ENCODE peak calls at places on chromosomes 5 and 9, in eight cellular contexts. Y, K, Q, N, S, X, F and A are unnamed samples. For H3K4me1 and H3K9me3, the result is how much of the 10 kb centered on the place peaks cover.

GRCh38 chr5:132901730-132902129 is 28.3 kb downstream of the LEAP2 start:
- DNase-seq in Y (no peak), K (no peak), Q (no peak), N (no peak), S (no peak), X (no peak), F (no peak), A (no peak)

GRCh38 chr9:86945868-86946711 is 1.2 kb downstream of the GAS1 start:
- DNase-seq in Y (peak), K (peak), Q (peak), N (peak), S (peak), X (peak), F (peak), A (peak)

GRCh38 chr9:130970052-130970451 is 31.0 kb upstream of the FIBCD1 start:
- DNase-seq in Y (no peak), K (no peak), Q (no peak), N (no peak), S (no peak), X (no peak), F (no peak), A (no peak)

GRCh38 chr5:174188300-174188699 is 142.8 kb downstream of the NSG2 start:
- DNase-seq in Y (no peak), K (no peak), Q (no peak), N (no peak), S (no peak), X (no peak), F (no peak), A (peak)

GRCh38 chr5:389197-389821 is 53.7 kb upstream of the EXOC3 start:
- DNase-seq in Y (no peak), K (peak), Q (no peak), N (no peak), S (no peak), X (peak), F (no peak), A (no peak)

GRCh38 chr5:15383469-15383868 is 116.5 kb upstream of the FBXL7 start:
- DNase-seq in Y (peak), K (no peak), Q (no peak), N (no peak), S (no peak), X (no peak), F (no peak), A (peak)

GRCh38 chr5:80059354-80059980 is 24.3 kb downstream of the THBS4 start:
- DNase-seq in Y (no peak), K (peak), Q (no peak), N (no peak), S (no peak), X (no peak), F (no peak), A (no peak)

GRCh38 chr5:41368158-41368557 is 142.2 kb downstream of the PLCXD3 start:
- DNase-seq in Y (no peak), K (no peak), Q (no peak), N (no peak), S (no peak), X (no peak), F (no peak), A (no peak)

GRCh38 chr9:110526426-110526825 is 53.1 kb downstream of the SVEP1 start:
- DNase-seq in Y (no peak), K (no peak), Q (no peak), N (no peak), S (no peak), X (no peak), F (no peak), A (no peak)

GRCh38 chr5:143311428-143311827 is 92.1 kb downstream of the NR3C1 start:
- DNase-seq in Y (no peak), K (no peak), Q (no peak), N (no peak), S (no peak), X (peak), F (no peak), A (no peak)

GRCh38 chr5:143217065-143217803 is 186.3 kb downstream of the NR3C1 start:
- DNase-seq in Y (peak), K (no peak), Q (no peak), N (no peak), S (no peak), X (no peak), F (no peak), A (no peak)

GRCh38 chr9:133054194-133054890 is 7.4 kb upstream of the CEL start:
- DNase-seq in Y (no peak), K (peak), Q (no peak), N (no peak), S (peak), X (no peak), F (no peak), A (no peak)

GRCh38 chr9:27352457-27353188 is 55.7 kb upstream of the EQTN start:
- DNase-seq in Y (no peak), K (no peak), Q (no peak), N (no peak), S (no peak), X (no peak), F (no peak), A (peak)

GRCh38 chr9:112061152-112061740 is 113.9 kb downstream of the SUSD1 start:
- DNase-seq in Y (no peak), K (no peak), Q (peak), N (peak), S (peak), X (peak), F (no peak), A (no peak)

GRCh38 chr9:137281345-137282116 is 4.0 kb downstream of the TOR4A start:
- DNase-seq in Y (peak), K (no peak), Q (no peak), N (no peak), S (no peak), X (no peak), F (peak), A (peak)

GRCh38 chr9:127181595-127182190 is 59.3 kb upstream of the ANGPTL2 start:
- DNase-seq in Y (no peak), K (no peak), Q (peak), N (no peak), S (no peak), X (no peak), F (no peak), A (peak)

DNA sequence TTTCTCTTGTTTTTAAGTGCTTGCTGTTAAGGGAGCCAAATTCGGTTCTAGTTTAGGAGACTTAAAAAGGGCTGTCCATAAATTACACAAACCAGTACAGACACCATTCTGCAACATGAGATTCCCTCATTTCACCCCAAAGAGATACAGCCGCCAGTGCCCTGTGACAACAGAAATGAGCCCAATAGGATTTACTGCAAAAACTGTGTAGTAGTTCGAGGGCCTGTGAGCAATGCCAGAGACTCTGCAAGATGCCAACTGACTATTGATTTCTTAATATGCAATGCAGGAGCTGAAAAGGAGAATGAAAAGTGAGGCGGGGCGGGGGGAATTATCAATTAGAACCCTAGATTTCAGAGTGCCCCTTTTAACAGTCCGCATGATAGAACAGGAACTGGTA is 5.7 kb upstream of the C5orf15 start:
- DNase-seq in Y (no peak), K (no peak), Q (no peak), N (no peak), S (no peak), X (no peak), F (no peak), A (no peak)
- H3K27ac ChIP-seq in Y (no peak), K (no peak), Q (no peak), N (no peak), S (no peak), X (no peak), F (no peak), A (no peak)

GRCh38 chr5:139577689-139578347 is 16.7 kb downstream of the UBE2D2 start:
- DNase-seq in Y (no peak), K (no peak), Q (no peak), N (no peak), S (no peak), X (no peak), F (no peak), A (no peak)
- H3K4me1 ChIP-seq in Y (under half), K (under half), Q (under half), N (half or more), S (under half), X (under half), F (under half), A (under half)

DNA sequence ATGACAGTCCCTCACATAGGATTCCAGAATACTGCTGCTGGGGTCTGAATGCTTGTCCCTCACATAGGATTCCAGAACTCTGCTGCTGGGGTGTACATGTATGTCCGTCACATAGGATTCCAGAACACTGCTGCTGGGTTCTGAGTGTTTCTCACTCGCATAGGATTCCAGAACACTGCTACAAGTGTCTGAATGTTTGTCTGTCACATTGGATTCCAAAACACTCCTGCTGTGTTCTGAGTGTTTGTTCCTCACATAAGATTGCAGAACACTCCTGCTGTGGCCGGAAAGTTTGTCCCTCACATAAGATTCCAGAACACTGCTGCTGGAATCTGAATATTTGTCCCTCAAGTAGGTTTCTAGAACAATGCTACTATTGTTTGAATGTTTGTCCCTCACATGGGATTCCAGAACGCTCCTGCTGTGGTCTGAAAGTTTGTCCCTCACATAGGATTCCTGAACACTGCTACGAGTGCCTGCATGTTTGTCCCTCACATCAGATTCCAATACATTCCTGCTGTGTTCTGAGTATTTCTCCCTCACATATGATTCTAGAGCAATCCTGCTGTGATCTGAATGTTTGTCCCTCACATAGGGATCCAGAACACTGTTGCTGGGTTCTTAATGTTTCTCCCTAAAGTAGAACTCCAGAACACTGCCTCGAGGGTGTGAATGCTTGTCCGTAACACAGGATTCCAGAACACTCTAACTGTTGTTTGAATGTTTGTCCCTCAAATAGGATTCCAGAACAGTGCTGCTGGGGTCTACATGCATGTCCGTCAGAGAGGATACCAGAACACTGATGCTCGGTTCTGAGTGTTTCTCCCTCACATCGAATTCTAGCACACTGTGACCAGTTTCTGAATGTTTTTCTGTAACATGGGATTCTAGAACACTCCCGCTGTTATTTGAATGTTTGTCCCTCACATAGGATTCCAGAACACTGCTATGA is 200.4 kb downstream of the FOXD4L6 start:
- DNase-seq in Y (no peak), K (no peak), Q (no peak), N (no peak), S (no peak), X (no peak), F (no peak), A (peak)
- H3K9me3 ChIP-seq in Y (under half), K (half or more), Q (half or more), N (under half), S (under half), X (under half), F (half or more), A (half or more)

GRCh38 chr5:39209924-39210323 is 9.4 kb downstream of the FYB1 start:
- DNase-seq in Y (no peak), K (peak), Q (no peak), N (no peak), S (peak), X (no peak), F (peak), A (peak)

GRCh38 chr5:39205550-39205949 is 13.8 kb downstream of the FYB1 start:
- DNase-seq in Y (no peak), K (no peak), Q (no peak), N (no peak), S (no peak), X (no peak), F (no peak), A (no peak)

GRCh38 chr5:39206630-39207319 is 12.6 kb downstream of the FYB1 start:
- DNase-seq in Y (no peak), K (no peak), Q (no peak), N (no peak), S (no peak), X (no peak), F (no peak), A (no peak)

GRCh38 chr5:39207628-39208027 is 11.7 kb downstream of the FYB1 start:
- DNase-seq in Y (no peak), K (no peak), Q (no peak), N (no peak), S (no peak), X (no peak), F (no peak), A (no peak)

GRCh38 chr5:39208471-39208870 is 10.9 kb downstream of the FYB1 start:
- DNase-seq in Y (no peak), K (no peak), Q (no peak), N (no peak), S (no peak), X (no peak), F (no peak), A (no peak)
- H3K27ac ChIP-seq in Y (no peak), K (no peak), Q (no peak), N (no peak), S (no peak), X (no peak), F (no peak), A (no peak)

DNA sequence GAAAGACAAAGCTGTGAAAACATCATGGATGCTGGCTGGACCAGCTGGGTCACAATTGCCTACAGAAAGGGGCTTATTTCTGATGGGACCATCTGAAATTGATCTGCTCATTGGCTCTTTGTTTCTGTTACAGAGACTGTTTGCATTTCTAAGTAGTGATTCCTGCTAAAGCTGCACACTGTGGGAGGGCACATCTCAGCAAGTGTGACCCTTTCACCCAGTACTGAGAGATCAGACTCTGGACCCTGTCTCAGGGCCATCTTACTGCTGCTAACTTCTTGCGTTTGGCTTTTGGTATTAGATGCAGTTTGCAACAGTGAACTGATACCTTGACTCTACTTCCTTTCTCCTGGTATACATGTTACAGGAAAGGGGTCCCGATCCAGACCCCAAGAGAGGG is 24.5 kb upstream of the KDM4C start:
- DNase-seq in Y (no peak), K (no peak), Q (no peak), N (no peak), S (no peak), X (no peak), F (no peak), A (no peak)
- H3K4me1 ChIP-seq in Y (under half), K (under half), Q (under half), N (under half), S (under half), X (under half), F (under half), A (under half)

DNA sequence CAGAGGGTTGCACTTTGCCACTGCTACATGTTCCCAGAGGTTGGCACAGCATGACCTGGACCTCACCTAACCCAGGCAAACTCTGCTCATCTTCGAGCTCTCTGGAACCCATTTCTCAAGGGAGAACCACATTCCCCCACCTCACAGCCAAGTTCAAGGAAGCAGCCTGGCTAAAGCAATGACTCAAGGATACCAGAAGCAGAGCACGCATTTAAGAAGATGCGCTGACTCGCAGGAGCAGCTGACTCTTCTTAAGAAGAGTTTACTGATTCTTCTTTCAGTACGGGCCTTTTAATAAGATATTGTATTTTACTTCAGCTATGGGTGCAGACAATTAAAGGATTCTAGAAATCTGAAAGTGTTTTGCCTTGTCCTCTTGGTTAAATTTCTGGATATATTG is 4.1 kb upstream of the SEMA5A start:
- DNase-seq in Y (no peak), K (no peak), Q (no peak), N (no peak), S (no peak), X (no peak), F (no peak), A (no peak)
- H3K9me3 ChIP-seq in Y (under half), K (under half), Q (under half), N (under half), S (under half), X (under half), F (under half), A (under half)

DNA sequence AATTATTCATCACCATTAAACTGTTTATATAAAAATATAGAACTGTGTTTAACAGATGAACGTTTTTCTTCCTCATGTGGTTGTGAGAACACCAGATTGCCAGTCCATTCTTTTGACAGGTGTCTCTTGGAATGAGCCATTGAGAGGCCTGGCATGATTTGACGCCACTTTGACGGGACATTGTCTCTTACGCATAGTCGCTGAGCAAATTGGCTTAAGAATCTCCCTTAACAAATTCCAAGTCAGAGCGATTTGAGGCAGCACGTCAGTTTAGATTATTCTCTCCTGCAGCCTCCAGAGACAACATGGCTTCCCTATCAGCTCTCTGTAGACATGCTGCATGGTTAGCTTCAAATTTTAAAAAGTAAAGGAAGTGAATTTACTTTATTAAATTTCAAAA is 510.7 kb upstream of the ACO1 start:
- DNase-seq in Y (peak), K (no peak), Q (no peak), N (no peak), S (no peak), X (no peak), F (no peak), A (no peak)
- H3K27ac ChIP-seq in Y (no peak), K (no peak), Q (no peak), N (no peak), S (no peak), X (no peak), F (no peak), A (no peak)

GRCh38 chr5:172571413-172571812 is 69.7 kb upstream of the NEURL1B start:
- DNase-seq in Y (no peak), K (no peak), Q (no peak), N (no peak), S (no peak), X (no peak), F (no peak), A (no peak)
- H3K4me1 ChIP-seq in Y (half or more), K (under half), Q (under half), N (under half), S (under half), X (under half), F (under half), A (under half)